ENCODE peak calls at places on chromosomes 1 and 21, in seven cellular contexts. E is HTR-8/SVneo; D is aorta; F is AG20443; P is naive thymus-derived CD4-positive, alpha-beta T cell; N is amygdala; U is NCI-H345. K is an unnamed sample.

GRCh38 chr1:94805912-94806311 is 14.2 kb upstream of the SLC44A3 start:
- DNase-seq in E (peak), D (no peak), F (peak), P (no peak), N (peak), U (peak), K (peak)

GRCh38 chr1:40936878-40937484 is 42.5 kb upstream of the CTPS1 start:
- DNase-seq in E (no peak), D (no peak), F (no peak), P (no peak), N (no peak), U (no peak), K (no peak)

GRCh38 chr1:64841330-64842065 is 96.6 kb downstream of the RAVER2 start:
- DNase-seq in E (no peak), D (no peak), F (no peak), P (no peak), N (no peak), U (no peak), K (no peak)

GRCh38 chr1:222792744-222793143 is 22.1 kb upstream of the DISP1 start:
- DNase-seq in E (peak), D (no peak), F (peak), P (peak), N (no peak), U (peak), K (no peak)

GRCh38 chr21:44507673-44508425 is 32.1 kb downstream of the KRTAP10-1 start:
- DNase-seq in E (no peak), D (no peak), F (no peak), P (no peak), N (no peak), U (no peak), K (no peak)

GRCh38 chr1:239222999-239223398 is 163.4 kb upstream of the CHRM3 start:
- DNase-seq in E (no peak), D (no peak), F (no peak), P (no peak), N (no peak), U (no peak), K (no peak)

GRCh38 chr1:150528196-150528595 is 12.6 kb downstream of the FALEC start:
- DNase-seq in E (no peak), D (no peak), F (peak), P (no peak), N (no peak), U (no peak), K (no peak)

GRCh38 chr1:24875976-24876609 is 54.0 kb downstream of the RUNX3 start:
- DNase-seq in E (no peak), D (no peak), F (no peak), P (no peak), N (no peak), U (no peak), K (no peak)

GRCh38 chr1:206508956-206509355 is 1.6 kb downstream of the RASSF5 start:
- DNase-seq in E (no peak), D (peak), F (peak), P (no peak), N (no peak), U (no peak), K (no peak)

GRCh38 chr1:170891872-170892271 is 43.5 kb upstream of the MROH9 start:
- DNase-seq in E (no peak), D (no peak), F (no peak), P (no peak), N (no peak), U (no peak), K (no peak)

GRCh38 chr1:152515454-152515823 is 1.2 kb downstream of the CRCT1 start:
- DNase-seq in E (no peak), D (peak), F (peak), P (no peak), N (no peak), U (no peak), K (no peak)

GRCh38 chr1:183719289-183719688 is 66.2 kb upstream of the APOBEC4 start:
- DNase-seq in E (no peak), D (no peak), F (no peak), P (no peak), N (no peak), U (no peak), K (no peak)

GRCh38 chr1:172914517-172915144 is 136.1 kb downstream of the TNFSF18 start:
- DNase-seq in E (no peak), D (no peak), F (no peak), P (no peak), N (no peak), U (no peak), K (no peak)

GRCh38 chr1:61993331-61993961 is 201.2 kb upstream of the L1TD1 start:
- DNase-seq in E (no peak), D (no peak), F (no peak), P (no peak), N (no peak), U (no peak), K (peak)

GRCh38 chr1:207981976-207982375 is 71.1 kb upstream of the CD34 start:
- DNase-seq in E (no peak), D (no peak), F (peak), P (no peak), N (no peak), U (no peak), K (no peak)

GRCh38 chr1:154791292-154792278 is 78.5 kb downstream of the KCNN3 start:
- DNase-seq in E (peak), D (no peak), F (no peak), P (peak), N (no peak), U (peak), K (no peak)

GRCh38 chr21:41559658-41560599 is 52.0 kb upstream of the TMPRSS2 start:
- DNase-seq in E (no peak), D (no peak), F (peak), P (no peak), N (no peak), U (no peak), K (no peak)

GRCh38 chr1:201648066-201648910 is 109.4 kb downstream of the NAV1 start:
- DNase-seq in E (peak), D (peak), F (peak), P (no peak), N (peak), U (peak), K (peak)

GRCh38 chr1:61123321-61123720 is 41.0 kb downstream of the NFIA start:
- DNase-seq in E (no peak), D (no peak), F (no peak), P (no peak), N (no peak), U (no peak), K (no peak)

GRCh38 chr1:51506537-51506936 is 12.5 kb downstream of the EPS15 start:
- DNase-seq in E (peak), D (no peak), F (peak), P (no peak), N (no peak), U (no peak), K (peak)

GRCh38 chr1:24003331-24003972 is 23.3 kb upstream of the SRSF10 start:
- DNase-seq in E (peak), D (no peak), F (peak), P (no peak), N (no peak), U (no peak), K (no peak)

GRCh38 chr1:218742478-218743260 is 397.5 kb downstream of the TGFB2 start:
- DNase-seq in E (no peak), D (no peak), F (no peak), P (no peak), N (no peak), U (no peak), K (no peak)

GRCh38 chr1:15191785-15192184 is 38.2 kb downstream of the TMEM51 start:
- DNase-seq in E (no peak), D (no peak), F (no peak), P (no peak), N (no peak), U (no peak), K (no peak)

GRCh38 chr1:210687582-210688279 is 359.0 kb downstream of the HHAT start:
- DNase-seq in E (no peak), D (no peak), F (peak), P (no peak), N (peak), U (no peak), K (no peak)

GRCh38 chr1:181033128-181033798 is 520 bp upstream of the MR1 start:
- DNase-seq in E (no peak), D (peak), F (peak), P (no peak), N (no peak), U (no peak), K (peak)

GRCh38 chr1:9675393-9675792 is 23.9 kb downstream of the PIK3CD start:
- DNase-seq in E (no peak), D (no peak), F (no peak), P (no peak), N (no peak), U (no peak), K (no peak)

GRCh38 chr1:93140106-93140505 is 40.1 kb downstream of the TMED5 start:
- DNase-seq in E (no peak), D (no peak), F (no peak), P (no peak), N (no peak), U (no peak), K (no peak)

GRCh38 chr21:42677339-42678117 is 24.1 kb downstream of the PDE9A start:
- DNase-seq in E (peak), D (peak), F (no peak), P (no peak), N (no peak), U (peak), K (no peak)

GRCh38 chr1:115924730-115925129 is 51.6 kb upstream of the SLC22A15 start:
- DNase-seq in E (no peak), D (no peak), F (no peak), P (no peak), N (no peak), U (no peak), K (no peak)

GRCh38 chr1:103273106-103273505 is 164.8 kb upstream of the COL11A1 start:
- DNase-seq in E (no peak), D (no peak), F (no peak), P (no peak), N (no peak), U (no peak), K (no peak)

GRCh38 chr1:85445906-85446305 is 19.1 kb downstream of the DDAH1 start:
- DNase-seq in E (no peak), D (no peak), F (peak), P (no peak), N (no peak), U (no peak), K (no peak)

GRCh38 chr1:22875851-22876250 is 96.8 kb downstream of the LACTBL1 start:
- DNase-seq in E (no peak), D (no peak), F (no peak), P (no peak), N (no peak), U (no peak), K (no peak)

GRCh38 chr1:12697406-12697805 is 18.5 kb upstream of the AADACL3 start:
- DNase-seq in E (no peak), D (no peak), F (peak), P (no peak), N (no peak), U (no peak), K (no peak)

GRCh38 chr21:40208206-40208950 is 341.1 kb downstream of the PCP4 start:
- DNase-seq in E (no peak), D (no peak), F (no peak), P (no peak), N (no peak), U (peak), K (no peak)

GRCh38 chr1:166166701-166167394 is at the start of gene FAM78B:
- DNase-seq in E (no peak), D (peak), F (peak), P (peak), N (peak), U (peak), K (peak)

GRCh38 chr1:203148127-203148526 is 20.6 kb downstream of the ADORA1 start:
- DNase-seq in E (no peak), D (no peak), F (no peak), P (no peak), N (no peak), U (peak), K (no peak)

K was measured in foreskin melanocyte.